ENCODE peak calls at places on chromosomes 13 and 19, in four cellular contexts. U is activated effector memory CD4-positive, alpha-beta T cell treated with anti-CD3 and anti-CD28 coated beads, Interleukin-2, amount 50 U/mL, for 16 hours; L is AML-193; Z is pancreas. N is an unnamed sample.

GRCh38 chr13:29991343-29991742 is 140.9 kb upstream of the UBL3 start:
- DNase-seq in U (no peak), L (no peak), Z (no peak), N (no peak)

GRCh38 chr13:73578251-73578875 is 519.6 kb downstream of the KLF5 start:
- DNase-seq in U (no peak), L (no peak), Z (no peak), N (no peak)

GRCh38 chr19:55113570-55114039 is 3.8 kb downstream of the PPP1R12C start:
- DNase-seq in U (no peak), L (no peak), Z (no peak), N (peak; percentile 71)

GRCh38 chr19:13718733-13719132 is 45.6 kb upstream of the MRI1 start:
- DNase-seq in U (no peak), L (no peak), Z (no peak), N (no peak)

GRCh38 chr19:1747285-1748114 is 5.8 kb upstream of the ONECUT3 start:
- DNase-seq in U (no peak), L (no peak), Z (no peak), N (no peak)

GRCh38 chr13:108947551-108948030 is 318.2 kb downstream of the MYO16 start:
- DNase-seq in U (no peak), L (no peak), Z (no peak), N (no peak)

GRCh38 chr19:11570039-11570462 is 7.4 kb downstream of the ACP5 start:
- DNase-seq in U (no peak), L (no peak), Z (no peak), N (no peak)

GRCh38 chr13:81142306-81142999 is 801.5 kb upstream of the SPRY2 start:
- DNase-seq in U (no peak), L (no peak), Z (no peak), N (no peak)

GRCh38 chr13:48431987-48432615 is 19.2 kb upstream of the LPAR6 start:
- DNase-seq in U (no peak), L (no peak), Z (no peak), N (no peak)

GRCh38 chr19:38266070-38266469 is 1.7 kb downstream of the SPINT2 start:
- DNase-seq in U (no peak), L (no peak), Z (no peak), N (no peak)

GRCh38 chr19:34336781-34337271 is 28.2 kb upstream of the GPI start:
- DNase-seq in U (peak; percentile 69), L (peak; percentile 5), Z (no peak), N (no peak)

GRCh38 chr13:65966991-65967451 is 1263.1 kb downstream of the PCDH9 start:
- DNase-seq in U (no peak), L (peak; percentile 85), Z (no peak), N (no peak)

GRCh38 chr13:102597029-102598015 is 536 bp downstream of the TPP2 start:
- DNase-seq in U (peak; percentile 73), L (peak; percentile 48), Z (peak; percentile 72), N (peak; percentile 37)

GRCh38 chr13:91056746-91057145 is 290.7 kb upstream of the MIR17HG start:
- DNase-seq in U (no peak), L (no peak), Z (no peak), N (no peak)

GRCh38 chr19:32091196-32091595 is 254.2 kb upstream of the ZNF507 start:
- DNase-seq in U (no peak), L (no peak), Z (no peak), N (no peak)

GRCh38 chr19:7226749-7227148 is 67.5 kb downstream of the INSR start:
- DNase-seq in U (no peak), L (no peak), Z (no peak), N (no peak)

GRCh38 chr19:7877249-7877836 is 3.2 kb upstream of the PRR36 start:
- DNase-seq in U (no peak), L (no peak), Z (no peak), N (no peak)

GRCh38 chr13:39326471-39326870 is 276.5 kb downstream of the LHFPL6 start:
- DNase-seq in U (no peak), L (no peak), Z (no peak), N (no peak)

GRCh38 chr13:112871742-112872141 is 97.3 kb upstream of the MCF2L start:
- DNase-seq in U (peak; percentile 54), L (no peak), Z (no peak), N (no peak)

GRCh38 chr13:77384999-77385398 is 58.1 kb upstream of the MYCBP2 start:
- DNase-seq in U (no peak), L (no peak), Z (no peak), N (no peak)

GRCh38 chr19:39045506-39045905 is 13.2 kb upstream of the FBXO27 start:
- DNase-seq in U (no peak), L (no peak), Z (no peak), N (no peak)

GRCh38 chr13:30735025-30735967 is at the start of gene ALOX5AP:
- DNase-seq in U (peak; percentile 71), L (peak; percentile 98), Z (no peak), N (no peak)

GRCh38 chr13:94327318-94327717 is 152.2 kb downstream of the DCT start:
- DNase-seq in U (no peak), L (no peak), Z (no peak), N (no peak)

GRCh38 chr19:18879579-18880373 is 16.2 kb downstream of the CERS1 start:
- DNase-seq in U (no peak), L (no peak), Z (no peak), N (peak; percentile 87)

GRCh38 chr13:20142927-20143480 is 17.8 kb downstream of the GJA3 start:
- DNase-seq in U (no peak), L (no peak), Z (no peak), N (no peak)

GRCh38 chr19:17950310-17951150 is 16.4 kb upstream of the KCNN1 start:
- DNase-seq in U (peak; percentile 80), L (no peak), Z (no peak), N (no peak)

GRCh38 chr13:107721436-107721835 is 493.9 kb downstream of the LIG4 start:
- DNase-seq in U (no peak), L (no peak), Z (no peak), N (no peak)

GRCh38 chr19:912181-913079 is 589 bp downstream of the R3HDM4 start:
- DNase-seq in U (peak; percentile 78), L (no peak), Z (no peak), N (no peak)

GRCh38 chr19:42024622-42025111 is 30.6 kb upstream of the ATP1A3 start:
- DNase-seq in U (no peak), L (no peak), Z (no peak), N (no peak)

GRCh38 chr19:6464070-6464873 is at the start of gene CRB3:
- DNase-seq in U (peak; percentile 84), L (no peak), Z (peak; percentile 95), N (peak; percentile 99)

GRCh38 chr19:51751655-51752054 is at the start of gene FPR1:
- DNase-seq in U (no peak), L (peak; percentile 76), Z (no peak), N (no peak)

GRCh38 chr13:92355213-92355612 is 871.4 kb upstream of the GPC6 start:
- DNase-seq in U (no peak), L (peak; percentile 32), Z (no peak), N (peak; percentile 66)

GRCh38 chr13:20901668-20902437 is 693 bp downstream of the XPO4 start:
- DNase-seq in U (no peak), L (peak; percentile 72), Z (peak; percentile 64), N (peak; percentile 64)

N was measured in mucosa of descending colon.